ENCODE peak calls at places on chromosomes 1 and 21, in seven cellular contexts. W, Y, O, C, M, V and N are unnamed samples. For H3K4me1, the result is how much of the 10 kb centered on the place peaks cover.

GRCh38 chr1:171627020-171627419 is 5.0 kb downstream of the MYOCOS start:
- DNase-seq in W (no peak), Y (no peak), O (no peak), C (no peak), M (no peak), V (no peak), N (no peak)

GRCh38 chr1:183319051-183319450 is 99.1 kb downstream of the NMNAT2 start:
- DNase-seq in W (no peak), Y (peak), O (no peak), C (peak), M (no peak), V (no peak), N (no peak)

GRCh38 chr1:71276466-71276865 is 195.6 kb upstream of the ZRANB2 start:
- DNase-seq in W (no peak), Y (peak), O (no peak), C (no peak), M (no peak), V (no peak), N (no peak)

GRCh38 chr1:72281637-72282270 is 585 bp downstream of the NEGR1 start:
- DNase-seq in W (no peak), Y (peak), O (no peak), C (peak), M (no peak), V (no peak), N (no peak)

GRCh38 chr1:68814067-68814466 is 317.2 kb upstream of the DEPDC1 start:
- DNase-seq in W (no peak), Y (no peak), O (no peak), C (no peak), M (no peak), V (no peak), N (no peak)

GRCh38 chr1:53066941-53067738 is 5.1 kb downstream of the PODN start:
- DNase-seq in W (peak), Y (no peak), O (peak), C (no peak), M (peak), V (no peak), N (no peak)

GRCh38 chr1:212309967-212310366 is 24.8 kb downstream of the PPP2R5A start:
- DNase-seq in W (no peak), Y (no peak), O (no peak), C (no peak), M (no peak), V (no peak), N (no peak)

GRCh38 chr1:223716302-223716862 is 4.0 kb downstream of the CAPN2 start:
- DNase-seq in W (no peak), Y (no peak), O (no peak), C (no peak), M (no peak), V (no peak), N (no peak)

GRCh38 chr1:59025898-59026426 is 242.1 kb upstream of the JUN start:
- DNase-seq in W (no peak), Y (peak), O (no peak), C (no peak), M (peak), V (no peak), N (no peak)

GRCh38 chr1:21721271-21721985 is 52.3 kb upstream of the RAP1GAP start:
- DNase-seq in W (no peak), Y (no peak), O (no peak), C (no peak), M (no peak), V (no peak), N (no peak)

GRCh38 chr1:19438552-19439196 is 46.7 kb downstream of the CAPZB start:
- DNase-seq in W (no peak), Y (no peak), O (no peak), C (no peak), M (no peak), V (no peak), N (no peak)

GRCh38 chr1:25431495-25432363 is 1.0 kb downstream of the MACO1 start:
- DNase-seq in W (no peak), Y (no peak), O (peak), C (peak), M (no peak), V (no peak), N (no peak)

GRCh38 chr21:16460936-16461335 is 731.2 kb downstream of the USP25 start:
- DNase-seq in W (no peak), Y (no peak), O (no peak), C (no peak), M (no peak), V (no peak), N (no peak)

GRCh38 chr1:172278478-172278877 is 142.0 kb upstream of the C1orf105 start:
- DNase-seq in W (no peak), Y (peak), O (no peak), C (peak), M (peak), V (no peak), N (peak)

GRCh38 chr21:14533555-14534400 is 12.3 kb downstream of the SAMSN1 start:
- DNase-seq in W (no peak), Y (no peak), O (no peak), C (peak), M (peak), V (peak), N (peak)

GRCh38 chr1:60129916-60130315 is 56.3 kb upstream of the C1orf87 start:
- DNase-seq in W (no peak), Y (no peak), O (no peak), C (no peak), M (no peak), V (no peak), N (no peak)

GRCh38 chr1:11736746-11737639 is 1.1 kb downstream of the AGTRAP start:
- DNase-seq in W (peak), Y (peak), O (peak), C (peak), M (peak), V (no peak), N (peak)

GRCh38 chr1:178650950-178651461 is 74.0 kb upstream of the RALGPS2 start:
- DNase-seq in W (no peak), Y (peak), O (no peak), C (peak), M (peak), V (no peak), N (no peak)

GRCh38 chr1:33334081-33334552 is 13.2 kb upstream of the A3GALT2 start:
- DNase-seq in W (peak), Y (no peak), O (peak), C (no peak), M (peak), V (no peak), N (no peak)

GRCh38 chr1:197745911-197746310 is 29.4 kb downstream of the DENND1B start:
- DNase-seq in W (no peak), Y (no peak), O (no peak), C (no peak), M (no peak), V (no peak), N (no peak)

GRCh38 chr1:57898531-57898930 is 474.7 kb upstream of the DAB1 start:
- DNase-seq in W (no peak), Y (no peak), O (no peak), C (no peak), M (no peak), V (no peak), N (no peak)

GRCh38 chr1:232625319-232625868 is 4.5 kb downstream of the SIPA1L2 start:
- DNase-seq in W (no peak), Y (no peak), O (no peak), C (no peak), M (no peak), V (no peak), N (no peak)

GRCh38 chr1:175191654-175192053 is 922 bp downstream of the KIAA0040 start:
- DNase-seq in W (no peak), Y (no peak), O (peak), C (no peak), M (no peak), V (no peak), N (peak)

GRCh38 chr1:63501256-63501655 is 21.8 kb downstream of the ITGB3BP start:
- DNase-seq in W (no peak), Y (no peak), O (no peak), C (no peak), M (no peak), V (no peak), N (no peak)

GRCh38 chr1:211639500-211640361 is 35.7 kb downstream of the NEK2 start:
- DNase-seq in W (peak), Y (peak), O (no peak), C (peak), M (peak), V (no peak), N (peak)

GRCh38 chr1:204528677-204529076 is 12.5 kb downstream of the MDM4 start:
- DNase-seq in W (no peak), Y (no peak), O (no peak), C (no peak), M (no peak), V (no peak), N (no peak)

GRCh38 chr1:6109688-6110087 is 64.0 kb downstream of the KCNAB2 start:
- DNase-seq in W (no peak), Y (no peak), O (no peak), C (no peak), M (no peak), V (no peak), N (no peak)

GRCh38 chr1:9784508-9785133 is 39.1 kb downstream of the CLSTN1 start:
- DNase-seq in W (peak), Y (peak), O (peak), C (peak), M (peak), V (peak), N (no peak)

GRCh38 chr1:154975409-154976205 is 1.1 kb downstream of the CKS1B start:
- DNase-seq in W (peak), Y (peak), O (peak), C (no peak), M (peak), V (no peak), N (peak)

GRCh38 chr1:24739241-24739640 is 6.0 kb upstream of the CLIC4 start:
- DNase-seq in W (no peak), Y (no peak), O (no peak), C (no peak), M (no peak), V (no peak), N (no peak)

GRCh38 chr1:204410764-204411450 is 710 bp downstream of the PPP1R15B start:
- DNase-seq in W (peak), Y (peak), O (peak), C (peak), M (peak), V (no peak), N (no peak)

GRCh38 chr1:67803380-67804279 is 29.6 kb downstream of the GNG12 start:
- DNase-seq in W (no peak), Y (no peak), O (no peak), C (no peak), M (peak), V (no peak), N (peak)

GRCh38 chr1:112744019-112744578 is 29.0 kb upstream of the PPM1J start:
- DNase-seq in W (no peak), Y (peak), O (no peak), C (no peak), M (peak), V (no peak), N (peak)

GRCh38 chr1:24277420-24278169 is 41.6 kb upstream of the GRHL3 start:
- DNase-seq in W (no peak), Y (peak), O (no peak), C (peak), M (peak), V (no peak), N (peak)

GRCh38 chr21:36200089-36200561 is 43.5 kb downstream of the DOP1B start:
- DNase-seq in W (no peak), Y (no peak), O (no peak), C (no peak), M (no peak), V (no peak), N (no peak)

GRCh38 chr21:34509151-34509550 is 2.9 kb downstream of the KCNE1 start:
- DNase-seq in W (no peak), Y (no peak), O (no peak), C (peak), M (no peak), V (no peak), N (no peak)

GRCh38 chr1:41393993-41394392 is 32.8 kb downstream of the FOXO6 start:
- DNase-seq in W (no peak), Y (no peak), O (no peak), C (no peak), M (no peak), V (no peak), N (no peak)

GRCh38 chr1:154851392-154852177 is 18.5 kb downstream of the KCNN3 start:
- DNase-seq in W (no peak), Y (no peak), O (no peak), C (no peak), M (no peak), V (peak), N (no peak)

GRCh38 chr1:36889846-36890245 is 144.5 kb downstream of the GRIK3 start:
- DNase-seq in W (peak), Y (no peak), O (no peak), C (no peak), M (no peak), V (no peak), N (no peak)

GRCh38 chr21:15549671-15550070 is 180.1 kb upstream of the USP25 start:
- DNase-seq in W (no peak), Y (peak), O (no peak), C (peak), M (no peak), V (no peak), N (peak)

GRCh38 chr1:220485131-220485530 is 42.8 kb upstream of the MARK1 start:
- DNase-seq in W (no peak), Y (no peak), O (no peak), C (peak), M (no peak), V (no peak), N (no peak)
- TF ChIP-seq CTCF in W (no peak), Y (no peak), O (no peak), C (no peak), M (no peak), V (no peak), N (no peak)

GRCh38 chr1:27588256-27589232 is 15.4 kb downstream of the AHDC1 start:
- DNase-seq in W (no peak), Y (peak), O (peak), C (no peak), M (no peak), V (no peak), N (no peak)
- H3K27ac ChIP-seq in W (peak), Y (peak), O (no peak), C (no peak), M (no peak), V (no peak), N (no peak)

GRCh38 chr1:209387969-209388329 is 195.6 kb upstream of the CAMK1G start:
- DNase-seq in W (no peak), Y (peak), O (no peak), C (peak), M (no peak), V (no peak), N (peak)
- H3K4me1 ChIP-seq in W (under half), Y (under half), O (under half), C (half or more), M (under half), V (under half), N (half or more)

GRCh38 chr1:209797978-209798639 is 7.8 kb downstream of the IRF6 start:
- DNase-seq in W (no peak), Y (no peak), O (no peak), C (peak), M (no peak), V (no peak), N (no peak)
- TF ChIP-seq CTCF in W (no peak), Y (no peak), O (no peak), C (peak), M (no peak), V (peak), N (peak)

GRCh38 chr1:31221072-31221471 is 18.6 kb downstream of the NKAIN1 start:
- DNase-seq in W (no peak), Y (no peak), O (no peak), C (no peak), M (no peak), V (no peak), N (peak)

GRCh38 chr1:31219489-31219888 is 20.2 kb downstream of the NKAIN1 start:
- DNase-seq in W (no peak), Y (no peak), O (no peak), C (no peak), M (no peak), V (no peak), N (no peak)

GRCh38 chr1:31216016-31216415 is 23.7 kb downstream of the NKAIN1 start:
- DNase-seq in W (peak), Y (peak), O (peak), C (no peak), M (peak), V (no peak), N (peak)

GRCh38 chr1:31222176-31222575 is 17.5 kb downstream of the NKAIN1 start:
- DNase-seq in W (no peak), Y (no peak), O (no peak), C (no peak), M (no peak), V (no peak), N (no peak)

DNA sequence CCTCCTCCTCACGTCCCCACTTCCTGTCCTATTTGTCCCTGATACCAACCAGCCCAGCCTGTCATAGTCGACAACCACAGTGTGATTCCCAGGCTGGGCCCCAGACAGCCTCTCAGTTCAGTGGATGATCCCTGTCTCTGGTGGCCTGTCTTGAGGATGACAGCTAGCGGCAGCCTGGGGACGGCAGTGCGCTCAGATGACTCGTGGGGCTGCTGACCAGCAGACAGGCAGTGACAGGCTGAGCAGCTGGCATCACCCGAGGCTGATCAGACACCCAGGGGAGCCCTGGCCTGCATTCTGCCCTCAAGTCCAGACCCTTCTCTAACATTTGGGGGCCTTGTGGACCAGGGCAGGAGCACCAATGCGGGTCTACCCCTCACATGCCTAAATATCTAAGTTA is 21.0 kb downstream of the NKAIN1 start:
- DNase-seq in W (no peak), Y (no peak), O (no peak), C (no peak), M (no peak), V (no peak), N (no peak)
- H3K27ac ChIP-seq in W (no peak), Y (no peak), O (no peak), C (no peak), M (no peak), V (no peak), N (no peak)

DNA sequence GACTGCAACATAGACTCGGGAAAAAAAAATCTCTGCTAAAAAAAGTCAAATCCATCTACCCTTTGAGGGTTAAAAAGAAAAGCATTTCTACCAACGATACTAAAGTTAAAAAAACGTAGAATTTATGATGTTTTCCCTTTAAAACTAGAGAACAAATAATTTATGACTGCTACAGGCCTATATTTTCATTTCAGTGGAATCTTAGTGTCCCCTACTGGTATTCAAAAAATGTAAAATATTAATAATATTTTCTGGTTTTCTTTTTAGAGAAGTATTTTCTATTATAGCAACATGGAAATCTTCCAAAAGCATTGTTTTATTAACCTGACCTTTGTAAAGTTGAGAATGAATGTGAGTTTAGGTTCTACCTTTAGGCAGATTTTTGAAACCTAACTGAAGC is 1582.2 kb downstream of the MRPL39 start:
- DNase-seq in W (no peak), Y (no peak), O (no peak), C (peak), M (no peak), V (no peak), N (no peak)
- H3K4me1 ChIP-seq in W (under half), Y (under half), O (under half), C (under half), M (under half), V (under half), N (under half)

GRCh38 chr1:28581531-28582247 is 10.4 kb upstream of the RAB42 start:
- DNase-seq in W (peak), Y (peak), O (peak), C (peak), M (peak), V (peak), N (peak)

GRCh38 chr1:28579374-28579773 is 12.7 kb upstream of the RAB42 start:
- DNase-seq in W (no peak), Y (no peak), O (no peak), C (no peak), M (no peak), V (no peak), N (no peak)

GRCh38 chr1:28578696-28579218 is 13.3 kb upstream of the RAB42 start:
- DNase-seq in W (no peak), Y (no peak), O (no peak), C (no peak), M (no peak), V (no peak), N (no peak)

GRCh38 chr1:28582248-28582615 is 9.8 kb upstream of the RAB42 start:
- DNase-seq in W (no peak), Y (no peak), O (peak), C (no peak), M (peak), V (no peak), N (no peak)

DNA sequence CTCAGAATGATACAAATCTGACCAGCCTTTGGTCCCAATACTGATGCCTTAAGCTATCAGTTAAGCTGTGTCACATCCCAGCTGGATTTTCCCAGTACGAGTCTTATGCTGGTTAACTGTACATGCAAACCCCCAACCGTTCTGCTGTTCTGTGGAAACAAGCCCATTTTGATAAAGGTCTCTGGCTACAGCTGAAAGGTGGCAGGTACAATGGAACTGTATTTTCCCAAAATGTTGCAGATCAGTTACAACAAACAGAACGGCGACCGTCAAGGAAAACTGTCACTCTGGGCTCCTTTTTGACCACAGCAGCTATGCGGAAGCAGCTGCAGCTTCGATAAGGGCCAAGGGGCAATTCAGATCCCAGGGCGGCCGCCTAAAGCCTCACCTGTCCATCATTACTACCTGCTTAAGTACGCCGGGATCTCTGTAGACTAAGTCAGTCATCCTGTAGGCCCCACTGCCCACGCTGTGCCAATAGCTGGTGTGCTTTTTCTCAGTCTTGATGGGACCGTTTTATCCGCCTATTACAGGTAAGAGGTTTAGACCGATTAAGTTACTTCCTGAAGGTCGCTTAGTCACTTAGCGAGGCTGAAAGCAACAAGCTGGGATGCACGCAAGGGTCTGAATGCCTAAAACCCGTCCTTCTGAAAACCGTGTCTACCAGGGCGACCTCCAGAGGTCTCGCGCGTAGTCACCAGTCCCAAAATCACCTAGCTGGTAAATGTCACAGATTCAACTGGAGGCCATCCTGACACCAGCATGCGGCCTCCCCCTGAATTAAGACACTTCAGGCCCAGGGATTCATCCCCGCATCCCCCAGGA is 11.1 kb upstream of the RAB42 start:
- DNase-seq in W (peak), Y (peak), O (no peak), C (peak), M (peak), V (no peak), N (no peak)
- TF ChIP-seq CTCF in W (no peak), Y (no peak), O (no peak), C (peak), M (peak), V (no peak), N (peak)